ENCODE peak calls at places on chromosomes 7 and 10, in six cellular contexts. E is astrocyte of the spinal cord, B is MM.1S, Q is hepatocyte, F is GM12865, H is heart left ventricle. P is an unnamed sample.

GRCh38 chr7:37493810-37494209 is 45.1 kb upstream of the ELMO1 start:
- DNase-seq in B (no peak), F (no peak), H (no peak), Q (no peak), E (no peak), P (no peak)

GRCh38 chr10:76308946-76309529 is 877.6 kb downstream of the LRMDA start:
- DNase-seq in E (no peak), H (no peak), B (no peak), F (no peak), Q (no peak), P (no peak)

GRCh38 chr7:108235451-108236061 is 105.4 kb upstream of the LAMB4 start:
- DNase-seq in E (peak; percentile 22), B (no peak), Q (peak; percentile 23), F (no peak), H (no peak), P (no peak)

GRCh38 chr7:102169651-102170416 is 116.8 kb upstream of the SH2B2 start:
- DNase-seq in F (no peak), Q (no peak), E (peak; percentile 43), H (no peak), B (no peak), P (no peak)

GRCh38 chr7:17339139-17339538 is 40.7 kb downstream of the AHR start:
- DNase-seq in E (no peak), H (no peak), F (no peak), B (no peak), Q (no peak), P (no peak)

GRCh38 chr10:60731134-60731883 is 47.0 kb upstream of the CDK1 start:
- DNase-seq in F (peak; percentile 59), B (peak; percentile 79), H (no peak), Q (no peak), E (no peak), P (no peak)

GRCh38 chr10:103512591-103513382 is 19.3 kb downstream of the NEURL1 start:
- DNase-seq in E (no peak), B (no peak), F (no peak), H (no peak), Q (peak; percentile 84), P (no peak)

GRCh38 chr10:62376064-62377025 is 2.2 kb downstream of the ZNF365 start:
- DNase-seq in B (no peak), Q (no peak), H (no peak), F (no peak), E (no peak), P (no peak)

GRCh38 chr10:131121511-131122035 is 189.9 kb downstream of the TCERG1L start:
- DNase-seq in F (no peak), Q (no peak), E (no peak), B (no peak), H (no peak), P (no peak)

GRCh38 chr7:87107949-87108757 is 44.1 kb upstream of the DMTF1 start:
- DNase-seq in E (no peak), F (no peak), B (no peak), H (no peak), Q (no peak), P (no peak)

GRCh38 chr7:157825325-157825724 is 488.5 kb downstream of the DNAJB6 start:
- DNase-seq in E (no peak), B (no peak), F (no peak), H (no peak), Q (no peak), P (no peak)

GRCh38 chr10:50471583-50471975 is 152.2 kb downstream of the SGMS1 start:
- DNase-seq in H (no peak), F (no peak), E (no peak), B (no peak), Q (no peak), P (no peak)

GRCh38 chr10:51910189-51910588 is 210.8 kb upstream of the CSTF2T start:
- DNase-seq in Q (no peak), F (no peak), H (no peak), E (no peak), B (no peak), P (no peak)

GRCh38 chr10:44253769-44254462 is 131.0 kb downstream of the CXCL12 start:
- DNase-seq in F (no peak), B (no peak), Q (peak; percentile 83), H (peak; percentile 81), E (peak; percentile 20), P (no peak)

GRCh38 chr10:48981310-48981907 is 41.8 kb upstream of the LRRC18 start:
- DNase-seq in H (peak; percentile 68), B (peak; percentile 59), F (peak; percentile 64), Q (peak; percentile 81), E (peak; percentile 32), P (peak; percentile 5)

GRCh38 chr10:70132098-70133029 is at the start of gene AIFM2:
- DNase-seq in F (peak; percentile 81), Q (peak; percentile 94), E (peak; percentile 63), H (peak; percentile 91), B (peak; percentile 51), P (no peak)

GRCh38 chr7:157271991-157272324 is 64.8 kb upstream of the DNAJB6 start:
- DNase-seq in F (no peak), E (peak; percentile 97), H (peak; percentile 67), B (no peak), Q (peak; percentile 82), P (no peak)

GRCh38 chr7:117401293-117402002 is 25.8 kb downstream of the ASZ1 start:
- DNase-seq in B (no peak), E (no peak), H (no peak), Q (no peak), F (peak; percentile 24), P (peak; percentile 38)

GRCh38 chr10:76942556-76943416 is 694.8 kb downstream of the KCNMA1 start:
- DNase-seq in Q (no peak), F (no peak), H (no peak), E (peak; percentile 5), B (peak; percentile 73), P (peak; percentile 57)

GRCh38 chr10:26931223-26931622 is 70.5 kb upstream of the ABI1 start:
- DNase-seq in Q (peak; percentile 74), H (peak; percentile 39), E (no peak), F (peak; percentile 51), B (no peak), P (no peak)
- H3K4me3 ChIP-seq in Q (no peak overlapping the region), H (no peak overlapping the region), E (peak overlapping the region; percentile 5), F (no peak overlapping the region), B (no peak overlapping the region), P (no peak overlapping the region)

DNA sequence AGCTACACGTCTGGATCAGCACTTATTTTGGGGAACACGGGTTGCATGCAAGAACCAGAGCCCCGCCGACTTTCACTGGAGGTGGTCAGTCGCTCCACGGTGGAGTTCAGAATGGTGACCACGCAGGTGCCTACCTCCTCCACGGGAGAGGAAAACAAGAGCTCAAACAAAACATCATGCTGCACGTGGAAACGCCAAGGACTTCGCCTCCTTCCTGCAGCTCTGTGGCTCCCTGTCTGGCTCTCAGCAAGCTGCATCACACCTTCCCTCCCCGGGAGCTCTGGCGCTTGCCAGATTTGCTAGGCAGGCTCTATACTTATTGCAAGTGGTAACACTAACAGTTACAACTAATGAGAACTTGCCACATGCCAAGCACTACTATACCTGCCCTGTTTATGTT is 26.0 kb downstream of the GSDME start:
- DNase-seq in H (no peak), B (no peak), Q (no peak), E (no peak), F (no peak), P (no peak)
- H3K4me3 ChIP-seq in H (no peak overlapping the region), B (no peak overlapping the region), Q (no peak overlapping the region), E (no peak overlapping the region), F (no peak overlapping the region), P (no peak overlapping the region)

GRCh38 chr10:5092375-5092774 is 1.8 kb upstream of the AKR1C3 start:
- DNase-seq in E (no peak), H (no peak), F (no peak), B (no peak), Q (no peak), P (no peak)

GRCh38 chr10:5094265-5095205 is at the start of gene AKR1C3:
- DNase-seq in E (peak; percentile 52), Q (peak; percentile 54), H (no peak), F (peak; percentile 8), B (peak; percentile 77), P (peak; percentile 49)

GRCh38 chr10:5092848-5093790 is 1.1 kb upstream of the AKR1C3 start:
- DNase-seq in B (no peak), E (no peak), F (no peak), H (no peak), Q (no peak), P (no peak)

GRCh38 chr10:5096108-5096507 is 1.9 kb downstream of the AKR1C3 start:
- DNase-seq in E (no peak), B (no peak), Q (no peak), H (no peak), F (no peak), P (no peak)

GRCh38 chr10:5095687-5096086 is 1.5 kb downstream of the AKR1C3 start:
- DNase-seq in H (no peak), E (no peak), F (no peak), B (no peak), Q (no peak), P (no peak)
- H3K4me3 ChIP-seq in H (peak overlapping the region; percentile 9), E (no peak overlapping the region), F (no peak overlapping the region), B (no peak overlapping the region), Q (no peak overlapping the region), P (no peak overlapping the region)

DNA sequence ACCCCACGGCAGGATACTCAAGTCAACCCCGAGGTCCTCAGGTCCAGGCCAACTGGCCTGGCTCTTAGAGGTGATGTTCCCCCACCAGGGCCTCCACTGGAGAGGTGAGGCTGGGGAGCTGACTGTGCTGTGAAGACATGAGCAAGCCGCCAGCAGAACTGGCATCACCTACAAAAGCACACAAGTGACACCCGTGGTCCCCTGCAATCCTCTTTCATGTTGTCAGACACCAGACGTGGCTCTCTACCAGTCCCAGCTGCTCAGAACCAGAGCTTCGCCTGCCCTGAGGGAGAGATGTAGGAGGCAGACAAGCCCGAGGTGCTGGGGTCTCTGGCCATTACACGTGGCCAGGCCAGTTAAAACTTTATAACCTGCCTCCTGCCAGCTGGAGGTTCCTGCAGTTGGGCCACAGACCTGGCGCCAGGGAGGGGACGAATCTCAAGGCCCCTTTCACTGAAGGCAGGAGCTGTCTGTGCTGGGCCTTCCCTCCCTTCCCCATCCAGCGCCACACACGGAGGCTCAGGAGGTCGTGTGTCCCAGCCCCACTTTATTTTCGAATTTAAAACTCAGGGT is 2.2 kb downstream of the COMTD1 start:
- DNase-seq in B (no peak), E (no peak), Q (no peak), H (no peak), F (peak; percentile 36), P (no peak)
- H3K4me3 ChIP-seq in B (peak overlapping the region; percentile 50), E (no peak overlapping the region), Q (no peak overlapping the region), H (no peak overlapping the region), F (peak overlapping the region; percentile 33), P (peak overlapping the region; percentile 44)

P was measured in Jurkat, Clone E6-1.